ENCODE peak calls at places on chromosomes 16 and 17, in nine cellular contexts. L is body of pancreas, J is Peyer's patch, P is tibial nerve, S is adrenal gland, V is ovary, N is A549, B is esophagus squamous epithelium, K is spleen. M is an unnamed sample. For H3K4me1, the result is how much of the 10 kb centered on the place peaks cover.

GRCh38 chr16:30997000-30997886 is 12.2 kb downstream of the HSD3B7 start:
- DNase-seq in L (peak), J (peak), P (peak), S (peak), V (peak), N (peak), B (no peak), K (peak), M (peak)

GRCh38 chr16:85627102-85627834 is 14.1 kb downstream of the GSE1 start:
- DNase-seq in L (no peak), J (no peak), P (no peak), S (no peak), V (no peak), N (no peak), B (no peak), K (no peak), M (no peak)

GRCh38 chr17:49834118-49834743 is 13.6 kb downstream of the TAC4 start:
- DNase-seq in L (no peak), J (no peak), P (no peak), S (no peak), V (no peak), N (no peak), B (no peak), K (no peak), M (no peak)

GRCh38 chr17:75720656-75721462 is at the start of gene ITGB4:
- DNase-seq in L (peak), J (peak), P (no peak), S (no peak), V (no peak), N (peak), B (no peak), K (peak), M (peak)

GRCh38 chr16:66474750-66475199 is 47.7 kb downstream of the BEAN1 start:
- DNase-seq in L (no peak), J (peak), P (no peak), S (no peak), V (no peak), N (no peak), B (no peak), K (no peak), M (peak)

GRCh38 chr17:70929226-70929625 is 759.9 kb downstream of the KCNJ2 start:
- DNase-seq in L (no peak), J (no peak), P (no peak), S (no peak), V (no peak), N (no peak), B (no peak), K (no peak), M (no peak)

GRCh38 chr17:39270923-39271322 is 45.2 kb upstream of the STAC2 start:
- DNase-seq in L (no peak), J (no peak), P (no peak), S (no peak), V (no peak), N (peak), B (no peak), K (no peak), M (no peak)

GRCh38 chr17:2710804-2711607 is 558 bp downstream of the CLUH start:
- DNase-seq in L (peak), J (no peak), P (no peak), S (peak), V (peak), N (no peak), B (no peak), K (no peak), M (peak)

GRCh38 chr17:55527520-55528118 is 16.4 kb upstream of the SMIM36 start:
- DNase-seq in L (no peak), J (no peak), P (peak), S (peak), V (peak), N (peak), B (no peak), K (no peak), M (no peak)

GRCh38 chr16:67544329-67544841 is 15.8 kb downstream of the RIPOR1 start:
- DNase-seq in L (no peak), J (no peak), P (no peak), S (no peak), V (no peak), N (no peak), B (no peak), K (peak), M (no peak)

GRCh38 chr17:28999216-28999615 is 6.6 kb downstream of the SEZ6 start:
- DNase-seq in L (no peak), J (no peak), P (no peak), S (no peak), V (no peak), N (no peak), B (no peak), K (no peak), M (no peak)

GRCh38 chr17:66507103-66507923 is 204.9 kb downstream of the PRKCA start:
- DNase-seq in L (peak), J (no peak), P (peak), S (peak), V (peak), N (peak), B (no peak), K (no peak), M (no peak)

GRCh38 chr17:38873646-38874380 is 4.0 kb downstream of the LASP1 start:
- DNase-seq in L (no peak), J (no peak), P (no peak), S (no peak), V (no peak), N (peak), B (no peak), K (peak), M (peak)

GRCh38 chr17:27354491-27355081 is 60.7 kb downstream of the WSB1 start:
- DNase-seq in L (no peak), J (no peak), P (no peak), S (no peak), V (no peak), N (peak), B (no peak), K (no peak), M (no peak)

GRCh38 chr17:59311051-59311468 is 20.4 kb upstream of the YPEL2 start:
- DNase-seq in L (peak), J (peak), P (peak), S (peak), V (no peak), N (peak), B (no peak), K (no peak), M (peak)

GRCh38 chr16:4615389-4616046 is 830 bp upstream of the UBALD1 start:
- DNase-seq in L (no peak), J (no peak), P (peak), S (peak), V (peak), N (no peak), B (no peak), K (peak), M (peak)

GRCh38 chr17:41547921-41548843 is 20.1 kb upstream of the KRT19 start:
- DNase-seq in L (peak), J (no peak), P (no peak), S (peak), V (peak), N (peak), B (no peak), K (no peak), M (peak)

GRCh38 chr16:58267524-58268243 is 27.1 kb downstream of the PRSS54 start:
- DNase-seq in L (no peak), J (no peak), P (no peak), S (no peak), V (no peak), N (no peak), B (no peak), K (no peak), M (no peak)

GRCh38 chr17:15384142-15384803 is 42.9 kb upstream of the TEKT3 start:
- DNase-seq in L (no peak), J (no peak), P (peak), S (peak), V (peak), N (no peak), B (no peak), K (no peak), M (peak)

GRCh38 chr16:976389-976931 is 5.1 kb upstream of the SOX8 start:
- DNase-seq in L (no peak), J (no peak), P (no peak), S (no peak), V (no peak), N (no peak), B (no peak), K (no peak), M (no peak)

GRCh38 chr17:17227608-17228520 is 9.1 kb downstream of the FLCN start:
- DNase-seq in L (no peak), J (no peak), P (no peak), S (no peak), V (no peak), N (no peak), B (no peak), K (peak), M (no peak)

GRCh38 chr16:89040861-89041570 is 52.6 kb upstream of the ACSF3 start:
- DNase-seq in L (no peak), J (no peak), P (no peak), S (no peak), V (no peak), N (no peak), B (no peak), K (peak), M (no peak)

GRCh38 chr17:34650361-34650760 is 71.0 kb downstream of the TMEM132E start:
- DNase-seq in L (no peak), J (no peak), P (no peak), S (no peak), V (no peak), N (no peak), B (no peak), K (no peak), M (no peak)

GRCh38 chr17:34644941-34645550 is 65.7 kb downstream of the TMEM132E start:
- DNase-seq in L (no peak), J (no peak), P (no peak), S (no peak), V (no peak), N (no peak), B (no peak), K (peak), M (no peak)

GRCh38 chr17:34645636-34646035 is 66.3 kb downstream of the TMEM132E start:
- DNase-seq in L (no peak), J (no peak), P (no peak), S (no peak), V (no peak), N (no peak), B (no peak), K (peak), M (no peak)

GRCh38 chr17:34651267-34651955 is 72.0 kb downstream of the TMEM132E start:
- DNase-seq in L (no peak), J (no peak), P (no peak), S (no peak), V (no peak), N (no peak), B (no peak), K (peak), M (no peak)

DNA sequence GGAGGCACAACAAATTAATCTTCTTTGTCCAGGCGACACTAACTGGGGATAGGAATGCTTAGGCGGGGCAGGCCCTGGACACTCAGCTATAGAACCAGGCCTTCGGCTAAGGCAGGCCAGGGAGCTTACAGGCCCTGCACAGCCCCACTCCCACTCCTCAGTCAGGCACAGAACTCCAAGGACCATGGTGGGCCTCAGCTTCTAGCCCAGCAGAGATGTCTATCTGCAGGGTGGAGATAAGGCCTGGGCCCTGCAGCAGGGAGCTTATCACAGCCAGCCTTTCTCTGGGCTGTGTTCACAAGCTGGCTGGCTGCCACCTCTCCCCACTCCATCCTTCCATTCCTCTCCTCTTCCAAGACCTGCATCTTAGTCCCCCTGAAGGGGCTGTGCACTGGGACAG is 68.1 kb downstream of the TMEM132E start:
- DNase-seq in L (no peak), J (no peak), P (no peak), S (no peak), V (no peak), N (no peak), B (no peak), K (no peak), M (no peak)
- H3K4me1 ChIP-seq in L (under half), J (under half), P (under half), S (under half), V (under half), N (under half), B (under half), K (under half), M (under half)

DNA sequence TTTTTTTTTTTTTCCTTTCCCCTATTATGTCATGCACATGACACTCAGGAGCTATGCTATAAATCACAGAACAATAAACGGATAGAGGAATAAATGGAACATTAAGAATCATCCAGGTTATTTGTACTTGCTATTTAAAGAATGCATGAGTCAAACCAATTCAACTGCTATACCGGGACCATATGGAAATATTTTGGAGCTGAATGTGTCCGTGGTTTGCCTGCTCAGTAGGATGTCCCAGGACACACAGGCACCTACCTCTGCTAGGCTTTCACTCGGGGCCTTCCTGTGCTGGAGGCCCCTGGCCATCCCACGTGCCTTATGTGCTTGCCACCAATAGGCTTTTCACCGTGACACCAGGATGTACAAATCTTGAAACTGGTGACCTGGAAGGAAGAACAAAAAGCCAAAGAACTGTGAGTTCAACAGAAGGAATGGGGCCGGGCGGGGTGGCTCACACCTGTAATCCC is 15.3 kb upstream of the SEC14L1 start:
- DNase-seq in L (no peak), J (no peak), P (no peak), S (no peak), V (no peak), N (peak), B (no peak), K (no peak), M (no peak)
- TF ChIP-seq POLR2A in L (no peak), J (no peak), P (no peak), S (no peak), V (no peak), N (no peak), B (no peak), K (no peak), M (no peak)

GRCh38 chr17:30503558-30503957 is 26.4 kb downstream of the GOSR1 start:
- DNase-seq in L (no peak), J (no peak), P (no peak), S (no peak), V (no peak), N (no peak), B (no peak), K (no peak), M (no peak)

GRCh38 chr17:30506423-30506822 is 29.2 kb downstream of the GOSR1 start:
- DNase-seq in L (no peak), J (no peak), P (no peak), S (no peak), V (no peak), N (no peak), B (no peak), K (no peak), M (no peak)

DNA sequence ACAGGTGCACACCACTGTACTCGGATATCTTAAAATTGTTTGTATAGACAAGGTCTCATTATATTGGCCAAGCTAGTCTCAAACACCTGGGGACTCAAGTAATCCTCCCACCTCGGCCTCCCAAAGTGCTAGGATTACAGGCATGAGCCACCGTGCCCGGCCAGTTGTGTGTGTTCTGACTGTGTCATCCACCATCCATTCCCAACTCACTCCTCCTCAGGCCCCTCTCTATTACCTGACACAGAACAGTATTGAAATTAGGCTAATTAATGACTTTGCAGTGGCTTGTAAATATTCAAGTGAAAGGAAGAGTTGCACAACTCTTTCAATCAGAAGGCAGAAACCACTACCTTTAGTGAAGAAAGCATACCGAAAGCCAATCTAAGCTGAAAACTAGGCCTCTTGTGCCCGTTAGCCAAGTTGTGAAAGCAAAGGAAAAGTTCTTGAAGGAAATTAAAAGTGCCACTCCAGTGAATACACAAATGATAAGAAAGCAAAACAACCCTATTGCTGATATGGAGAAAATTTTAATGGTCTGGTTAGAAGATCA is 28.7 kb downstream of the GOSR1 start:
- DNase-seq in L (no peak), J (no peak), P (no peak), S (no peak), V (no peak), N (no peak), B (no peak), K (no peak), M (no peak)
- TF ChIP-seq CTCF in L (no peak), J (no peak), P (no peak), S (no peak), V (no peak), N (no peak), B (no peak), K (no peak), M (no peak)

GRCh38 chr17:4516740-4517139 is 18.1 kb downstream of the SPNS2 start:
- DNase-seq in L (no peak), J (no peak), P (no peak), S (no peak), V (no peak), N (no peak), B (no peak), K (no peak), M (no peak)

GRCh38 chr17:4518901-4519300 is 20.2 kb downstream of the SPNS2 start:
- DNase-seq in L (no peak), J (no peak), P (no peak), S (no peak), V (no peak), N (no peak), B (no peak), K (no peak), M (no peak)

GRCh38 chr17:4520060-4520880 is 21.6 kb downstream of the SPNS2 start:
- DNase-seq in L (no peak), J (no peak), P (no peak), S (no peak), V (no peak), N (no peak), B (no peak), K (no peak), M (no peak)

GRCh38 chr17:4520881-4521600 is 22.4 kb downstream of the SPNS2 start:
- DNase-seq in L (peak), J (no peak), P (no peak), S (peak), V (no peak), N (peak), B (no peak), K (no peak), M (peak)

DNA sequence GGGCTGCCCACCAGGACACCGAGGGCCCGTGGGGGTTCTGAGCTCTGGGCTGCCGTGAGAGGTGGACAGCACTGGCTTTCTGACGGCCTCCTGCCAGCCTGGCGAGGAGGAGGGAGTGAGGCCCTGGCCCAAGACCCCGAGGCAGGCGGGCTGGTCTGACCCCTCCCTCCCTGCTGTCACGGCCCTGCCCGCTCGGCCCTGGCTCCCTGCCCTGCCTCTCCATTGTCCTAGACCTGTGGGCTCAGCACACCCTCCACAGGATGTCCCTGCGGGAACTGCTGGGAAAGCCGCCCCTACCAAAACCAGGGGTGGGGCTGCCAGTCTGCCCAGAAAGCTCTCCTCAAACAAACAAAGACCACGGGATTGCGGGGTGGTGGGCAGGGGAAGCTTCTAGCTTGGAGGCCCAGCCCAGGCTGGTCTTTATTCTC is 20.7 kb downstream of the SPNS2 start:
- DNase-seq in L (no peak), J (no peak), P (no peak), S (peak), V (peak), N (no peak), B (no peak), K (peak), M (no peak)
- H3K4me1 ChIP-seq in L (half or more), J (under half), P (under half), S (under half), V (under half), N (under half), B (under half), K (half or more), M (under half)

DNA sequence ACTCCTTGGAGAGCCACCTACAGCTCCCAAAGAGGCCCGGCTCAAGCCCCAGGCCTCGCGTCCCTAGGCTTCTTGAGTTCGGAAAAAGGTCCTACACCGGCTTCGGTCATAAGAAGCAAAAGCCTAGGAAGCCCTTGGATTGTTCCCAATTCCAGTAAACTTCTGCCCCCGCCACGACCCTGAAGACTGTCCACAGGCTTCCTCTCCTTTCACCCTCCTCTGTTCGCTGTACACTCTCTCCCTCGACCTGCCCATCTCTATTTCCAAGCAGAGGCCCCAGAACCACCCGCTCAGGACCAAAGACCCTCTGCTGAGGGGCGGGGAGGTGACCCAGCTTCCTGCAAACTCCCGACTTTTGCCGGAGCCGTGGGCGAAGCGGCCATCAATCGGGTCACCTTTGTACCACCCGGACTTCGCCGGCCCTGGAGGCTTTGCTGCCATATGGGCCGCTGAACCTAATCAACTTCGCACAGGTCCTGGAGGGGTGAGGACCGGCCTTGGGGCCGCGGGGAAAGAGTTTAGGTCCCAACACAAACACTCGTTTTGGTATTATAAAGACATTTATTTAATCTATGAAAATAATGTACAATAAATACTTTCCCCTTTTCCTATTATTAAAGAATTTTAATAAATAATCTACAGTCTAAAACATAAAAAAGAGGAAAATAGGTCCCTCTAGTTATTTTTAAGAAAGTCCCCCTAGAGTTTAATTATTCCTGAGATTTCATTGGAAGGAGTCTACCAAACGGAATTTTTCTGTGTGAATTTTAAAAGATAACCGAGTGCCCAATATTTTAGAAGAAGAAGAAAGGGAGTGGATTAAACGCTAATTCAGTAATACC is 2.6 kb downstream of the HOXB2 start:
- DNase-seq in L (no peak), J (no peak), P (no peak), S (no peak), V (no peak), N (no peak), B (no peak), K (no peak), M (no peak)
- TF ChIP-seq POLR2A in L (peak), J (no peak), P (no peak), S (no peak), V (no peak), N (no peak), B (no peak), K (no peak), M (no peak)